ENCODE peak calls at places on chromosome 16, in six cellular contexts. J is RPMI8226; F is stimulated activated CD4-positive, alpha-beta T cell treated with anti-CD3 and anti-CD28 coated beads, Interleukin-1b, Interleukin-23, amount 100 ng/mL, for 4 hours; B is NCI-H2171; V is amygdala; D is AG08395. P is an unnamed sample.

GRCh38 chr16:1990336-1991134 is 765 bp downstream of the SYNGR3 start:
- DNase-seq in J (peak), F (no peak), B (peak), D (no peak), V (no peak), P (no peak)

GRCh38 chr16:49466881-49467280 is 93.3 kb downstream of the C16orf78 start:
- DNase-seq in D (no peak), J (no peak), F (no peak), V (no peak), B (peak), P (no peak)

GRCh38 chr16:68361485-68361884 is 50.7 kb downstream of the PRMT7 start:
- DNase-seq in V (no peak), F (no peak), J (no peak), B (no peak), D (peak), P (no peak)

GRCh38 chr16:84292032-84292431 is 2.6 kb upstream of the WFDC1 start:
- DNase-seq in J (no peak), B (peak), D (no peak), V (no peak), F (no peak), P (peak)

GRCh38 chr16:81816793-81817210 is 37.7 kb downstream of the PLCG2 start:
- DNase-seq in B (no peak), V (no peak), D (no peak), F (no peak), J (peak), P (no peak)

GRCh38 chr16:89443727-89444084 is 46.7 kb downstream of the ANKRD11 start:
- DNase-seq in J (no peak), D (no peak), V (no peak), F (no peak), B (no peak), P (no peak)

GRCh38 chr16:55056585-55057520 is 126.2 kb downstream of the IRX5 start:
- DNase-seq in J (peak), F (no peak), D (peak), B (peak), V (no peak), P (no peak)

GRCh38 chr16:159136-159849 is 6.5 kb upstream of the HBM start:
- DNase-seq in V (no peak), J (no peak), B (no peak), D (no peak), F (no peak), P (no peak)

GRCh38 chr16:1924095-1924494 is 5.9 kb upstream of the HS3ST6 start:
- DNase-seq in V (no peak), D (no peak), B (no peak), J (no peak), F (no peak), P (no peak)

GRCh38 chr16:84027607-84028006 is 15.0 kb downstream of the SLC38A8 start:
- DNase-seq in J (no peak), V (no peak), B (peak), D (no peak), F (no peak), P (no peak)

GRCh38 chr16:31696968-31697743 is 169.5 kb downstream of the AHSP start:
- DNase-seq in B (no peak), J (peak), D (peak), F (no peak), V (no peak), P (peak)

GRCh38 chr16:50501251-50501650 is 46.9 kb upstream of the NKD1 start:
- DNase-seq in V (no peak), B (no peak), D (no peak), F (no peak), J (no peak), P (no peak)

GRCh38 chr16:21302898-21303528 is 24.9 kb upstream of the CRYM start:
- DNase-seq in F (no peak), J (peak), B (no peak), D (peak), V (no peak), P (no peak)

GRCh38 chr16:5015351-5015750 is 18.4 kb downstream of the NAGPA start:
- DNase-seq in B (no peak), D (no peak), F (no peak), J (no peak), V (no peak), P (no peak)

GRCh38 chr16:5461141-5461540 is 363.5 kb upstream of the EEF2KMT start:
- DNase-seq in F (no peak), B (no peak), V (no peak), D (no peak), J (no peak), P (no peak)

GRCh38 chr16:81526935-81527334 is 82.3 kb downstream of the CMIP start:
- DNase-seq in B (no peak), D (peak), F (no peak), J (no peak), V (no peak), P (no peak)

GRCh38 chr16:79897087-79897443 is 296.5 kb upstream of the MAF start:
- DNase-seq in B (no peak), F (no peak), V (no peak), J (no peak), D (no peak), P (no peak)

GRCh38 chr16:67915831-67916723 is 15.6 kb downstream of the CTRL start:
- DNase-seq in V (no peak), D (no peak), B (no peak), J (no peak), F (no peak), P (no peak)

GRCh38 chr16:2027024-2028010 is 615 bp downstream of the NHERF2 start:
- DNase-seq in D (no peak), B (no peak), F (no peak), J (peak), V (no peak), P (no peak)

GRCh38 chr16:75053791-75054555 is 55.1 kb downstream of the ZNRF1 start:
- DNase-seq in F (no peak), D (no peak), B (peak), J (peak), V (peak), P (no peak)

GRCh38 chr16:87045462-87046216 is 271.6 kb downstream of the C16orf95 start:
- DNase-seq in J (no peak), D (no peak), B (peak), V (no peak), F (no peak), P (no peak)

GRCh38 chr16:50261707-50262235 is 4.6 kb upstream of the ADCY7 start:
- DNase-seq in V (no peak), B (no peak), F (no peak), D (no peak), J (no peak), P (peak)

P was measured in NCI-H1694 treated with DMSO at 0.1 percent for 48 hours.